ENCODE peak calls at places on chromosomes 4 and X, in ten cellular contexts. One of them, this sample, is unnamed.

GRCh38 chrX:90617710-90618325 is 696.1 kb downstream of the TGIF2LX start:
- DNase-seq in body of pancreas: no peak
- DNase-seq in GM20000: no peak
- DNase-seq in CD8-positive, alpha-beta T cell: no peak
- DNase-seq in fibroblast of mammary gland: no peak
- DNase-seq in HFFc6: no peak
- DNase-seq in HCT116: no peak
- DNase-seq in progenitor cell of endocrine pancreas: no peak
- DNase-seq in A549: no peak
- DNase-seq in fibroblast of the aortic adventitia: no peak
- DNase-seq in this sample: no peak

GRCh38 chr4:25890653-25891485 is 23.2 kb upstream of the SMIM20 start:
- DNase-seq in body of pancreas: no peak
- DNase-seq in GM20000: no peak
- DNase-seq in CD8-positive, alpha-beta T cell: no peak
- DNase-seq in fibroblast of mammary gland: no peak
- DNase-seq in HFFc6: no peak
- DNase-seq in HCT116: no peak
- DNase-seq in progenitor cell of endocrine pancreas: no peak
- DNase-seq in A549: no peak
- DNase-seq in fibroblast of the aortic adventitia: no peak
- DNase-seq in this sample: no peak

GRCh38 chr4:144627663-144628076 is 18.3 kb upstream of the HHIP start:
- DNase-seq in body of pancreas: no peak
- DNase-seq in GM20000: no peak
- DNase-seq in CD8-positive, alpha-beta T cell: no peak
- DNase-seq in fibroblast of mammary gland: no peak
- DNase-seq in HFFc6: no peak
- DNase-seq in HCT116: no peak
- DNase-seq in progenitor cell of endocrine pancreas: no peak
- DNase-seq in A549: no peak
- DNase-seq in fibroblast of the aortic adventitia: peak; percentile 83
- DNase-seq in this sample: no peak

GRCh38 chr4:168318266-168318895 is at the start of gene DDX60:
- DNase-seq in body of pancreas: peak; percentile 82
- DNase-seq in GM20000: peak; percentile 74
- DNase-seq in CD8-positive, alpha-beta T cell: peak; percentile 78
- DNase-seq in fibroblast of mammary gland: peak; percentile 74
- DNase-seq in HFFc6: peak; percentile 32
- DNase-seq in HCT116: peak; percentile 24
- DNase-seq in progenitor cell of endocrine pancreas: peak; percentile 41
- DNase-seq in A549: peak; percentile 40
- DNase-seq in fibroblast of the aortic adventitia: peak; percentile 81
- DNase-seq in this sample: no peak

GRCh38 chr4:78758105-78758504 is 18.0 kb upstream of the BMP2K start:
- DNase-seq in body of pancreas: no peak
- DNase-seq in GM20000: no peak
- DNase-seq in CD8-positive, alpha-beta T cell: no peak
- DNase-seq in fibroblast of mammary gland: no peak
- DNase-seq in HFFc6: no peak
- DNase-seq in HCT116: no peak
- DNase-seq in progenitor cell of endocrine pancreas: no peak
- DNase-seq in A549: no peak
- DNase-seq in fibroblast of the aortic adventitia: no peak
- DNase-seq in this sample: no peak

GRCh38 chr4:169840554-169840953 is 82.8 kb upstream of the HPF1 start:
- DNase-seq in body of pancreas: no peak
- DNase-seq in GM20000: no peak
- DNase-seq in CD8-positive, alpha-beta T cell: no peak
- DNase-seq in fibroblast of mammary gland: no peak
- DNase-seq in HFFc6: no peak
- DNase-seq in HCT116: no peak
- DNase-seq in progenitor cell of endocrine pancreas: no peak
- DNase-seq in A549: no peak
- DNase-seq in fibroblast of the aortic adventitia: no peak
- DNase-seq in this sample: no peak

GRCh38 chr4:148800943-148801342 is 358.7 kb upstream of the NR3C2 start:
- DNase-seq in body of pancreas: no peak
- DNase-seq in GM20000: no peak
- DNase-seq in CD8-positive, alpha-beta T cell: no peak
- DNase-seq in fibroblast of mammary gland: no peak
- DNase-seq in HFFc6: no peak
- DNase-seq in HCT116: no peak
- DNase-seq in progenitor cell of endocrine pancreas: no peak
- DNase-seq in A549: no peak
- DNase-seq in fibroblast of the aortic adventitia: no peak
- DNase-seq in this sample: no peak

GRCh38 chrX:123961268-123962005 is at the start of gene STAG2:
- DNase-seq in body of pancreas: peak; percentile 79
- DNase-seq in GM20000: peak; percentile 43
- DNase-seq in CD8-positive, alpha-beta T cell: peak; percentile 34
- DNase-seq in fibroblast of mammary gland: peak; percentile 88
- DNase-seq in HFFc6: peak; percentile 61
- DNase-seq in HCT116: peak; percentile 73
- DNase-seq in progenitor cell of endocrine pancreas: peak; percentile 54
- DNase-seq in A549: peak; percentile 71
- DNase-seq in fibroblast of the aortic adventitia: peak; percentile 87
- DNase-seq in this sample: peak; percentile 58

DNA sequence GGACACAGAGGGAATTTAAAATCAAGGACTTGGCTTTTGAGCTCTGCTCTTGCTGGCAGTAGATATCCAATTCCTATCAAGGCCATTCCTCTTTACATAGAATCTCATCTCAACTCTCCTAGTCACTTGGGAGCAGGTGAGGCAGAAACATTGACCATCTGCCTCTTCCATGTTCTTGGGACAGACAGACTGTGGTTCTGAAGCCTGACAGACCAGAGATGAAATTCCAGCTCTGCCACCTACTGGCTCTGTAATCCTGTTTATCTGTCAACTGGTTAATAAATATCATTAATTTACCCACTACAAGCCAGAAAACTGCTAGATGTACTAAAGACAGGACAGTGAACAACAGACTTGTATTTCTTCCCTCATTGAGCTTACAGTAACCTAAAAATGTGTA is 300.8 kb downstream of the ADGRL3 start:
- DNase-seq in body of pancreas: no peak
- DNase-seq in GM20000: no peak
- DNase-seq in CD8-positive, alpha-beta T cell: no peak
- DNase-seq in fibroblast of mammary gland: peak; percentile 22
- DNase-seq in HFFc6: no peak
- DNase-seq in HCT116: no peak
- DNase-seq in progenitor cell of endocrine pancreas: no peak
- DNase-seq in A549: no peak
- DNase-seq in fibroblast of the aortic adventitia: peak; percentile 27
- DNase-seq in this sample: no peak
- TF ChIP-seq CTCF in body of pancreas: no peak
- TF ChIP-seq CTCF in GM20000: no peak
- TF ChIP-seq CTCF in CD8-positive, alpha-beta T cell: no peak
- TF ChIP-seq CTCF in fibroblast of mammary gland: peak; percentile 31
- TF ChIP-seq CTCF in HFFc6: no peak
- TF ChIP-seq CTCF in HCT116: no peak
- TF ChIP-seq CTCF in progenitor cell of endocrine pancreas: no peak
- TF ChIP-seq CTCF in A549: no peak
- TF ChIP-seq CTCF in fibroblast of the aortic adventitia: peak; percentile 27
- TF ChIP-seq CTCF in this sample: peak; percentile 41

DNA sequence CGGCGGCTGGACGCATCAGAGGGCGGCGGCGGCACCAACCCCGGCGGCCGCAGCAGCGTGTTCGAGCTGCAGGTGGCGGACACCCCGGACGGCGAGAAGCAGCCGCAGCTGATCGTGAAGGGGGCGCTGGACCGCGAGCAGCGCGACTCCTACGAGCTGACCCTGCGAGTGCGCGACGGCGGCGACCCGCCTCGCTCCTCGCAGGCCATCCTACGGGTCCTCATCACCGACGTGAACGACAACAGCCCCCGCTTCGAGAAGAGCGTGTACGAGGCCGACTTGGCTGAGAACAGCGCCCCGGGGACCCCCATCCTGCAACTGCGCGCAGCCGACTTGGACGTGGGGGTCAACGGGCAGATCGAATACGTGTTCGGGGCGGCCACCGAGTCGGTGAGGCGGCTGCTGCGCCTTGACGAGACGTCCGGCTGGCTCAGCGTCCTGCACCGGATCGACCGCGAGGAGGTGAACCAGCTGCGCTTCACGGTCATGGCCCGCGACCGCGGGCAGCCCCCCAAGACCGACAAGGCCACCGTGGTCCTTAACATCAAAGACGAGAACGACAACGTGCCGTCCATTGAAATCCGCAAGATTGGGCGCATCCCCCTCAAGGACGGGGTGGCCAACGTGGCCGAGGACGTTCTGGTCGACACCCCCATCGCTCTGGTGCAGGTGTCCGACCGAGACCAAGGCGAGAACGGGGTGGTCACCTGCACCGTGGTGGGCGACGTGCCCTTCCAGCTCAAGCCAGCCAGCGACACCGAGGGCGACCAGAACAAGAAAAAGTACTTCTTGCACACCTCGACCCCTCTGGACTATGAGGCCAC is 2.1 kb downstream of the PCDH7 start:
- DNase-seq in body of pancreas: peak; percentile 5
- DNase-seq in GM20000: peak; percentile 9
- DNase-seq in CD8-positive, alpha-beta T cell: no peak
- DNase-seq in fibroblast of mammary gland: no peak
- DNase-seq in HFFc6: no peak
- DNase-seq in HCT116: no peak
- DNase-seq in progenitor cell of endocrine pancreas: no peak
- DNase-seq in A549: no peak
- DNase-seq in fibroblast of the aortic adventitia: no peak
- DNase-seq in this sample: no peak
- TF ChIP-seq CTCF in body of pancreas: no peak
- TF ChIP-seq CTCF in GM20000: no peak
- TF ChIP-seq CTCF in CD8-positive, alpha-beta T cell: no peak
- TF ChIP-seq CTCF in fibroblast of mammary gland: no peak
- TF ChIP-seq CTCF in HFFc6: peak; percentile 26
- TF ChIP-seq CTCF in HCT116: no peak
- TF ChIP-seq CTCF in progenitor cell of endocrine pancreas: peak; percentile 39
- TF ChIP-seq CTCF in A549: no peak
- TF ChIP-seq CTCF in fibroblast of the aortic adventitia: no peak
- TF ChIP-seq CTCF in this sample: peak; percentile 1

DNA sequence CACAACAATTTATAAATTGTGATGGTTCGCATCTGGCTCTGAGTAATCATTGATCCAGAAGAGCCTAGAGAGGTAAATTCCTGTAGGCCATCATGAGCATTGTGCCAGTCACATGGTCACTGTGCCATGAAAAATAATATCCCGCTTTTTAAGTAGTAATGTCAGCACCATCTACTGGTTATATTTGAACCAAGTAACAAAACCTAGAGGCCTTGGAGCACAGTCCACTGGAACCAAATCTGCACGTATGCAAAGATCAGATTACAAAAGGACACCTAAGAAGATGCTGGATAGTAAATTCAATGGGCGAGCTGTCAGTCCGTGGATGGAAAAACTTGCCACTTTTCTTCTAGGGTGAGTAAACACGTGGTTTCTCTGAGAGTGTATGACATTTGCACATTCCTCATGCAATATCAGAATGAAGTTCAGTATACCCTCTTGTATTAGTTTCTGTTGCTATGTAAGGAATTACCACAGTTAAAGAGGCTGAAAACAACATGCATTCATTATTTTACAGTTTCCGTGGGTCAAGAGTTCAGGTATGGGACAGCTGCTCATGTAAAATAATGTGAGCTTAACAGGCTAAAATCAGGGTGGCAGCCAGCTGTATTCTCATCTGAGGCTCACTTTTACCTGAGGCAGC is 26.9 kb downstream of the FAM114A1 start:
- DNase-seq in body of pancreas: no peak
- DNase-seq in GM20000: no peak
- DNase-seq in CD8-positive, alpha-beta T cell: no peak
- DNase-seq in fibroblast of mammary gland: no peak
- DNase-seq in HFFc6: no peak
- DNase-seq in HCT116: no peak
- DNase-seq in progenitor cell of endocrine pancreas: no peak
- DNase-seq in A549: no peak
- DNase-seq in fibroblast of the aortic adventitia: no peak
- DNase-seq in this sample: no peak
- TF ChIP-seq CTCF in body of pancreas: no peak
- TF ChIP-seq CTCF in GM20000: no peak
- TF ChIP-seq CTCF in CD8-positive, alpha-beta T cell: no peak
- TF ChIP-seq CTCF in fibroblast of mammary gland: no peak
- TF ChIP-seq CTCF in HFFc6: no peak
- TF ChIP-seq CTCF in HCT116: peak; percentile 19
- TF ChIP-seq CTCF in progenitor cell of endocrine pancreas: no peak
- TF ChIP-seq CTCF in A549: no peak
- TF ChIP-seq CTCF in fibroblast of the aortic adventitia: no peak
- TF ChIP-seq CTCF in this sample: no peak

DNA sequence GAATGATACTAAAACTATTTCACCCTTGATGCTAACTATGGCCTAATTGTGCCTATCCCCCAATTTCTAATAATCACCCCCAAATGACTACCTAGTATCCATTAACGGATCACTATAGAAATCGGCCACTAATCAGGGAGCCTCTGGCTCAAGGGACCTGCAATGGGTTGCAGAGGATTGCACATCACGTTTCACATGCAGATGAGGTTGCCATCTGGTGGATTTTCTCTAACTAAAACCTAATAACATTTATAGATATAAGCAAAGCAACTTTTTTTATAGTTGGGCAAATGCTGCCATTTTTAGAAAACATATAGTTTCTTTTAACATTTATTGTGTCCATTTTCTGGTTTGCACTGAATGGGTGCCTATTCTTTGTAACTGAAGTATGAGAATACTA is 28.3 kb upstream of the ALG13 start:
- DNase-seq in body of pancreas: no peak
- DNase-seq in GM20000: no peak
- DNase-seq in CD8-positive, alpha-beta T cell: no peak
- DNase-seq in fibroblast of mammary gland: peak; percentile 2
- DNase-seq in HFFc6: no peak
- DNase-seq in HCT116: no peak
- DNase-seq in progenitor cell of endocrine pancreas: no peak
- DNase-seq in A549: no peak
- DNase-seq in fibroblast of the aortic adventitia: peak; percentile 4
- DNase-seq in this sample: no peak
- TF ChIP-seq CTCF in body of pancreas: no peak
- TF ChIP-seq CTCF in GM20000: no peak
- TF ChIP-seq CTCF in CD8-positive, alpha-beta T cell: no peak
- TF ChIP-seq CTCF in fibroblast of mammary gland: no peak
- TF ChIP-seq CTCF in HFFc6: no peak
- TF ChIP-seq CTCF in HCT116: no peak
- TF ChIP-seq CTCF in progenitor cell of endocrine pancreas: no peak
- TF ChIP-seq CTCF in A549: no peak
- TF ChIP-seq CTCF in fibroblast of the aortic adventitia: peak; percentile 2
- TF ChIP-seq CTCF in this sample: no peak

DNA sequence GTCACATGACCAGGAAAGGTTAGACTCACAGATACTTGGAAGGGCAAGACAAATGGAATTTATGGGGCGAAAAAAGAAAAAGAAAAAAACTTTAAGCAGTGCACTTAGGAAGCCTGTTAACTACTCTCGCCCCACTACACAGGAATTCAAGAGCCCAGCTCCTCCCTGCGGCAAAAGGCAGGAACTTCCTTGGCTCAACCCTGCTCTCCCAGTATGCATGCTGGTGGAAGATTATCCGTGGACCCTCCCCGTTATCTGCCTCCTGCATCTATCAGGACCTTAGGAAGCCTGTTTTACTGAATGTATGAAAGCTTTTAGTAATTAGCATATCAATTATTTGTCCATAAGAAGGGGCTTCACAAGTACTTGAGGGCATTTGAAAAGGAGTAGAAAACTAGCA is 40.1 kb upstream of the RPA4 start:
- DNase-seq in body of pancreas: no peak
- DNase-seq in GM20000: no peak
- DNase-seq in CD8-positive, alpha-beta T cell: no peak
- DNase-seq in fibroblast of mammary gland: no peak
- DNase-seq in HFFc6: no peak
- DNase-seq in HCT116: no peak
- DNase-seq in progenitor cell of endocrine pancreas: no peak
- DNase-seq in A549: no peak
- DNase-seq in fibroblast of the aortic adventitia: peak; percentile 30
- DNase-seq in this sample: no peak
- TF ChIP-seq CTCF in body of pancreas: no peak
- TF ChIP-seq CTCF in GM20000: no peak
- TF ChIP-seq CTCF in CD8-positive, alpha-beta T cell: no peak
- TF ChIP-seq CTCF in fibroblast of mammary gland: no peak
- TF ChIP-seq CTCF in HFFc6: no peak
- TF ChIP-seq CTCF in HCT116: no peak
- TF ChIP-seq CTCF in progenitor cell of endocrine pancreas: peak; percentile 31
- TF ChIP-seq CTCF in A549: no peak
- TF ChIP-seq CTCF in fibroblast of the aortic adventitia: peak; percentile 24
- TF ChIP-seq CTCF in this sample: peak; percentile 43